ENCODE peak calls at places on chromosome X, in ten cellular contexts. P is AG08396; S is SJSA1; Y is GM23338; O is AG20443; X is amniotic stem cell; D is BJ; J is endothelial cell; N is activated T-helper 1 cell treated with Interleukin-2 at 50 U/mL for 16 hours; F is activated CD4-positive, alpha-beta T cell treated with anti-CD3 and anti-CD28 coated beads, Interleukin-2, amount 10 ng/mL, durations not matched to agents 7 days and 5 days. E is an unnamed sample.
A peak's percentile ranks its signal among the peaks of the same experiment; 100 is the strongest.

GRCh38 chrX:151985955-151986354 is 11.5 kb upstream of the GABRE start:
- DNase-seq in F (no peak), N (no peak), S (peak; percentile 36), D (no peak), P (peak; percentile 45), J (no peak), O (peak; percentile 67), Y (no peak), X (no peak), E (peak; percentile 28)

GRCh38 chrX:21905209-21905735 is 35.2 kb upstream of the SMS start:
- DNase-seq in J (no peak), P (no peak), D (no peak), N (no peak), F (no peak), O (no peak), X (no peak), S (no peak), Y (peak; percentile 47), E (no peak)

GRCh38 chrX:16484338-16484737 is 165.6 kb upstream of the S100G start:
- DNase-seq in F (peak; percentile 30), O (peak; percentile 68), J (no peak), S (peak; percentile 49), X (peak; percentile 52), P (peak; percentile 71), N (peak; percentile 3), Y (no peak), D (peak; percentile 56), E (peak; percentile 40)

GRCh38 chrX:12611471-12611870 is 179.7 kb upstream of the PRPS2 start:
- DNase-seq in P (no peak), F (no peak), D (no peak), X (no peak), O (no peak), N (no peak), J (no peak), S (no peak), Y (no peak), E (no peak)

GRCh38 chrX:43847352-43847751 is 34.9 kb downstream of the MAOB start:
- DNase-seq in S (no peak), N (no peak), P (no peak), J (no peak), F (no peak), Y (no peak), X (no peak), O (no peak), D (no peak), E (no peak)

GRCh38 chrX:37752941-37753340 is 26.9 kb upstream of the CYBB start:
- DNase-seq in X (no peak), F (no peak), O (no peak), Y (no peak), N (no peak), D (no peak), S (no peak), P (no peak), J (no peak), E (no peak)

GRCh38 chrX:109902665-109903064 is 100.2 kb upstream of the TMEM164 start:
- DNase-seq in Y (no peak), X (no peak), F (no peak), J (no peak), D (no peak), P (peak; percentile 22), S (no peak), O (peak; percentile 19), N (no peak), E (no peak)

GRCh38 chrX:16444353-16444752 is 205.6 kb upstream of the S100G start:
- DNase-seq in X (no peak), P (no peak), N (no peak), D (no peak), F (no peak), Y (no peak), J (no peak), O (peak; percentile 17), S (no peak), E (no peak)

GRCh38 chrX:15930585-15930984 is 76.0 kb upstream of the AP1S2 start:
- DNase-seq in P (peak; percentile 25), S (peak; percentile 61), J (no peak), O (peak; percentile 23), N (no peak), Y (peak; percentile 64), X (peak; percentile 33), D (no peak), F (no peak), E (no peak)

GRCh38 chrX:56313308-56313707 is 81.2 kb downstream of the KLF8 start:
- DNase-seq in X (no peak), F (no peak), J (no peak), N (no peak), P (no peak), Y (no peak), D (no peak), O (no peak), S (no peak), E (no peak)

GRCh38 chrX:48957827-48958634 is 624 bp upstream of the OTUD5 start:
- DNase-seq in X (peak; percentile 90), D (peak; percentile 87), S (peak; percentile 96), O (peak; percentile 94), N (peak; percentile 88), Y (peak; percentile 94), J (peak; percentile 84), F (peak; percentile 95), P (peak; percentile 94), E (peak; percentile 95)

GRCh38 chrX:57289089-57289488 is 2.6 kb downstream of the FAAH2 start:
- DNase-seq in S (no peak), X (no peak), J (no peak), N (no peak), O (no peak), P (no peak), F (no peak), Y (no peak), D (no peak), E (no peak)

GRCh38 chrX:19091596-19091995 is 30.7 kb downstream of the ADGRG2 start:
- DNase-seq in X (no peak), N (no peak), J (no peak), S (no peak), F (no peak), Y (no peak), D (no peak), P (no peak), O (no peak), E (no peak)

GRCh38 chrX:53595266-53595810 is 91.2 kb downstream of the HUWE1 start:
- DNase-seq in X (no peak), O (no peak), N (no peak), J (no peak), S (no peak), P (no peak), F (no peak), D (no peak), Y (no peak), E (no peak)

GRCh38 chrX:152821145-152821765 is 9.3 kb downstream of the CETN2 start:
- DNase-seq in O (peak; percentile 31), X (no peak), J (peak; percentile 63), P (no peak), N (no peak), S (no peak), Y (peak; percentile 74), F (peak; percentile 18), D (no peak), E (peak; percentile 69)

GRCh38 chrX:9875801-9876200 is 89.6 kb downstream of the SHROOM2 start:
- DNase-seq in O (no peak), J (no peak), X (no peak), N (no peak), P (no peak), Y (no peak), S (no peak), D (no peak), F (no peak), E (no peak)

GRCh38 chrX:53580742-53581504 is 105.6 kb downstream of the HUWE1 start:
- DNase-seq in J (no peak), D (no peak), P (no peak), F (no peak), N (no peak), Y (no peak), S (no peak), X (no peak), O (no peak), E (no peak)

GRCh38 chrX:77299549-77299948 is 147.6 kb upstream of the FGF16 start:
- DNase-seq in N (no peak), D (no peak), Y (no peak), P (no peak), F (no peak), O (no peak), X (no peak), J (no peak), S (no peak), E (no peak)

GRCh38 chrX:76148753-76149152 is 24.1 kb upstream of the PBDC1 start:
- DNase-seq in S (peak; percentile 59), J (peak; percentile 6), O (no peak), F (peak; percentile 64), D (no peak), Y (peak; percentile 26), N (peak; percentile 21), P (no peak), X (no peak), E (peak; percentile 8)

E was measured in Calu3.